ENCODE peak calls at places on chromosomes 7 and 10, in four cellular contexts. F is IMR-90, R is mesendoderm, W is H1. Z is an unnamed sample.

GRCh38 chr7:4164556-4164955 is 517.5 kb upstream of the FOXK1 start:
- DNase-seq in R (peak; percentile 6), W (no peak), F (no peak), Z (peak; percentile 49)

GRCh38 chr10:773562-774161 is 84.2 kb upstream of the DIP2C start:
- DNase-seq in W (no peak), R (no peak), F (no peak), Z (no peak)

GRCh38 chr7:129911790-129912189 is 41.0 kb downstream of the UBE2H start:
- DNase-seq in F (peak; percentile 34), R (no peak), W (no peak), Z (no peak)

GRCh38 chr10:101773923-101774588 is 1.9 kb downstream of the FGF8 start:
- DNase-seq in W (no peak), R (peak; percentile 10), F (no peak), Z (no peak)

GRCh38 chr7:70698219-70698832 is 433.6 kb upstream of the GALNT17 start:
- DNase-seq in W (no peak), F (peak; percentile 73), R (peak; percentile 61), Z (no peak)

GRCh38 chr7:44980393-44981034 is 1.7 kb upstream of the MYO1G start:
- DNase-seq in F (peak; percentile 83), R (no peak), W (no peak), Z (no peak)

GRCh38 chr10:8369666-8370065 is 315.2 kb downstream of the GATA3 start:
- DNase-seq in F (peak; percentile 12), R (no peak), W (no peak), Z (no peak)

GRCh38 chr7:55191926-55192692 is 173.0 kb upstream of the LANCL2 start:
- DNase-seq in F (peak; percentile 36), R (peak; percentile 19), W (no peak), Z (peak; percentile 57)

GRCh38 chr7:73738220-73738611 is 386 bp downstream of the ABHD11 start:
- DNase-seq in W (no peak), F (peak; percentile 25), R (peak; percentile 72), Z (peak; percentile 76)

GRCh38 chr10:62130948-62131347 is 137.7 kb downstream of the RTKN2 start:
- DNase-seq in F (peak; percentile 98), R (no peak), W (no peak), Z (no peak)

GRCh38 chr10:5283305-5284158 is 81.2 kb upstream of the UCN3 start:
- DNase-seq in R (peak; percentile 88), W (no peak), F (peak; percentile 47), Z (peak; percentile 70)

GRCh38 chr7:30475580-30475979 is 3.0 kb downstream of the NOD1 start:
- DNase-seq in R (no peak), W (no peak), F (no peak), Z (no peak)

GRCh38 chr7:84701524-84702306 is 485.1 kb downstream of the SEMA3D start:
- DNase-seq in W (no peak), F (peak; percentile 98), R (peak; percentile 79), Z (no peak)

GRCh38 chr10:29811751-29812427 is 177.1 kb upstream of the SVIL start:
- DNase-seq in R (no peak), F (peak; percentile 98), W (no peak), Z (no peak)

GRCh38 chr10:116742367-116743265 is at the start of gene HSPA12A:
- DNase-seq in F (peak; percentile 89), W (no peak), R (peak; percentile 71), Z (peak; percentile 74)

DNA sequence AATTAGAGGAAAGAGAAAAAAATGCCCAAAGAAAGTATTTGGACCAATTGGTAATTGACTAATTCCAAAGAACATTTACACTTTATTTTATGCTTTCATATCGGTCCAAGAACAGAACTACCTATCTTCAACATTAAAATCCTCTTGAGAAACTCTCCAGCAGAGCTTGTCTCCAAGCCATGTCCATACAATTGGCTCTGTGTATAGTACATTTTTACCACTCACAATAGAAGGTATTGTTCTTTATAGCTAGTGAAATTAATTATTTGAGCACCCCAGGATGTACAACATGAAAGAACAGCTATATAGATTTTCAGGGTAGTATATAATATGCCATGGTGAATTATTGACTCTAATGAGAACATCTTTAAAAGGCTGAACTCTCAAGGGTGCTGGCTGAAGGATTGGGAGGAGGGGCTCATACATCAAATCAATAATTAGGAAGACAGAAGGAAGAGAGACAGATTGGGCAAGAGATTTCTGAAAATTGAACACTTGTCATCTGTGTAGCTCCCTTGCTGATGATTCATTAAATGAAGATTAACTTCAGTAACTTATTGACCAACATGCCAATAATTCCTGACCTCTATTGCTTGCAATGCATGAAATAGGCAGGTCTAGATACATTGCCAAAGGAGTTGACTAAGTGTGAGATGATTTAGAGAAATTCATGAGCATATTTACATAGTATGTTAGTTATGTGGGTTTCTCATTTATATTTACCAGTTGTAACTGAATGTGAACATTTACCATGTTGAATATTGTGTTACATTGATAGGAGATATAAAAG is 249.7 kb downstream of the MTERF1 start:
- DNase-seq in R (no peak), W (no peak), F (no peak), Z (no peak)
- H3K56ac ChIP-seq in R (no peak overlapping the region), W (no peak overlapping the region), F (no peak overlapping the region), Z (no peak overlapping the region)

DNA sequence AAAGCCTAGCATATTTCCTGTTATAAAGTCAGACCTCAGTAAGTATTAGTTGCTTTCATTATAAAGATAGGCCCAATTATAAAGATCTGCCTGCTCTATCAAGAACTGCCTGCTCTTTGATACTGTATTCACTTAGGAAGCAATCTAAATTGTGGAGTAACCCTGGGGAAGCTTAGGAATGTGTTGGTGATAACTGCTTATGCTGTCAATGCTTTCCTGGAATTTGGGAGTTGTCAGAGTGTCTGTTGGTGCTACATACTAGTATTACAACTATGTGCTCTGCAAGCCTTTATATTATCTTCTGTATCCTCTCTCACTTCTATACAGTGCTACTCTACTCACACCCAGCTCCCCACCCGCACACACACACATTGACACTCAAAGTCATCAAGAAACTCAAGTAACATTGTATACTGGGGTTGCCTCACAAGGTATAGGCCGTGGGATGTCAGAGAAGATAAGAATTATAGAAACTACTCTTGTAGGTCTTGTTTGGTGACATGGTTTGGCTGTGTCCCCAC is 6.1 kb downstream of the ZNF277 start:
- DNase-seq in W (no peak), R (peak; percentile 75), F (peak; percentile 35), Z (no peak)
- H3K56ac ChIP-seq in W (no peak overlapping the region), R (no peak overlapping the region), F (no peak overlapping the region), Z (no peak overlapping the region)

GRCh38 chr7:152076940-152077933 is 51.8 kb downstream of the GALNT11 start:
- DNase-seq in F (peak; percentile 18), R (no peak), W (no peak), Z (no peak)

GRCh38 chr7:152074673-152075072 is 49.2 kb downstream of the GALNT11 start:
- DNase-seq in F (no peak), W (no peak), R (peak; percentile 90), Z (peak; percentile 31)

GRCh38 chr7:152078025-152078424 is 52.6 kb downstream of the GALNT11 start:
- DNase-seq in R (no peak), W (no peak), F (no peak), Z (no peak)

GRCh38 chr7:152073352-152073751 is 47.9 kb downstream of the GALNT11 start:
- DNase-seq in R (no peak), W (no peak), F (no peak), Z (no peak)

DNA sequence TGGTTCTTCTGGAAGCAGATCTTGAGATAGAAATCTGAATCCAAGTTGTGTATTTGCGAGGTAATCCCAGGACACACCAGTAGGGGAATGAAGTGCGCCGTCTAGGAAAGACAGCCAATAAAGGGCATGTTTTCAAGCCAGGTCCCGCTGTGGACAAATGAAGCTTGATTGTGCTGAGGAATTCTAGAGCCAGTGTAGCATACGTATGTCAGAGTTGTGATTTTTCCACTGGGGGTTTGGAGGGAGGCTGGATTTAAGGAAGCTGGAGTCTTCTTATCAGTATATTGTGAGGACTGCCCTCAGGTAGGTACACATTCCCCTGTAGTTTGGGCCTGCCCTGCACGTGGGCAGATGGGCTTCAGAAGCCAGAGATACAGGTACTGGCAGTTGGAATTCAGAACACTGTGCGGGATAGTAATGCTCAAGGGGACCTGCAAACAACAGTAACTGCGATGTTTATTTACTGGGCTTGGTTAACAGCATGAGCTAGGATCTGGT is 50.9 kb downstream of the GALNT11 start:
- DNase-seq in F (no peak), R (peak; percentile 84), W (no peak), Z (peak; percentile 67)
- H3K56ac ChIP-seq in F (no peak overlapping the region), R (peak overlapping the region; percentile 65), W (no peak overlapping the region), Z (no peak overlapping the region)

DNA sequence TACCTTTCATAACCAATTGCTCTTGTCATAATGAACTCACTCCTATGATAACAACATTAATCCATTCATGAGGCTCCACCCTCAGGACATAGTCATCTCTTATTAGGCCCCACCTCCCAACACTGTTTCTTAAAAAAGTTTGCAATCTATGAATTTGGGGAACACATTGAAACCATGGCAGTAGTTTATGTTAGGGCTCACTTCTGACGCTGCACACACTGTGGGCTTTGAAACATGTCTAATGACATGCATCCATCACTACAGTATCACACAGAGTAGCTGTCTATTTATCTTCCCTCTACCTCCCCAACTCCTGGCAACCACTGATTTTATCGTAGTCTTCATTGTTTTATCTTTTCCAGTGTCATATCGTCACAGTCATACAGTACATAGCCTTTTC is 299.8 kb downstream of the GLRX3 start:
- DNase-seq in W (no peak), R (no peak), F (no peak), Z (no peak)
- H3K56ac ChIP-seq in W (no peak overlapping the region), R (no peak overlapping the region), F (no peak overlapping the region), Z (no peak overlapping the region)

DNA sequence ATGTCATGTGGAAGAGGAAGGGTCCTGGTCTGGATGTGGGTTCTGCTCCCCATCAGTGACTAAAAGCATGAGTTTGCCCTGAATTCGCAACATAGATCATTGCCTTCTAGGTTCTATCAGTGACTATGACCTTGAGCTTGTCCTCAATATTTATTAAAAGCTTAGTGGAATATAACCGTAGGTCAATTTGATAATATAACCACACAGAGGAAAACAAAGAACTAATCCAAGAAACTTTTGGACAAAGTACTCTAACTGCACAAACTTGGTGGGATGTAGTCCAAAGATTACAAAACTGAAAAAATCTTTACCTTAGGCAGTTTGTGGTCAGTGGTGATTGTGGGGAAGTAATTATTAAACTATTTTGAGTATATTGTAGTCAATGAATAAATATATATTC is 152.9 kb downstream of the CYP26A1 start:
- DNase-seq in F (no peak), R (no peak), W (no peak), Z (no peak)
- H3K56ac ChIP-seq in F (no peak overlapping the region), R (no peak overlapping the region), W (no peak overlapping the region), Z (no peak overlapping the region)

GRCh38 chr7:132361146-132361545 is 215.1 kb downstream of the PLXNA4 start:
- DNase-seq in W (no peak), F (no peak), R (no peak), Z (no peak)

GRCh38 chr7:132362059-132362458 is 214.2 kb downstream of the PLXNA4 start:
- DNase-seq in R (no peak), F (no peak), W (no peak), Z (no peak)

GRCh38 chr7:132354527-132354926 is 221.7 kb downstream of the PLXNA4 start:
- DNase-seq in F (no peak), W (no peak), R (no peak), Z (no peak)

GRCh38 chr7:132355048-132355447 is 221.2 kb downstream of the PLXNA4 start:
- DNase-seq in R (no peak), F (no peak), W (no peak), Z (no peak)

DNA sequence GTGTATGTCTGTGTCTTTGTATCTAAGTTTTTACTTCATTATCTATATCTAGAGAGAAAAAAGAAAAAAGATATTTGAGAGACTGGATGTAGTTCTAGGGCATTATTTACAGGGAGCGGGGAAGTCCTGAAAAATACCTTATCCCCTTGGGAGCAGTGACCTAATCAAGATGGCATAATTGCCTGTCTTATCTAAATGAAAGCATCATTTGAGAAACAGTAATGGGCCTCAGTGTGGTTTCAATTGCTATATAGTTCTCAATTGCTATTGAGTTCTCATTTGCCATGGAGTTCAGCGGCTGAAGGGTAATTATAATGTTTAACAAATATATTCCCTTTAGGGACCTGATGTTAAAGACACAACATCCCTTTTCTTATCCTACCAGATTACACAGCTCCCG is 216.5 kb downstream of the PLXNA4 start:
- DNase-seq in F (no peak), R (no peak), W (no peak), Z (no peak)
- H3K56ac ChIP-seq in F (no peak overlapping the region), R (no peak overlapping the region), W (no peak overlapping the region), Z (no peak overlapping the region)

Z was measured in H9.